ENCODE peak calls at places on chromosomes 3 and 15, in five cellular contexts. A is body of pancreas, H is right lobe of liver, W is adrenal gland, D is A549. Q is an unnamed sample.

GRCh38 chr3:62220616-62221015 is 152.7 kb downstream of the FEZF2 start:
- DNase-seq in H (no peak), A (no peak), D (no peak), W (no peak), Q (no peak)

GRCh38 chr15:74320358-74321247 is 46.8 kb downstream of the CYP11A1 start:
- DNase-seq in D (peak), H (no peak), A (peak), W (no peak), Q (no peak)

GRCh38 chr3:128416578-128417150 is 50.0 kb downstream of the DNAJB8 start:
- DNase-seq in D (peak), H (no peak), A (no peak), W (no peak), Q (no peak)

GRCh38 chr15:47711654-47712053 is 5.7 kb upstream of the SEMA6D start:
- DNase-seq in W (no peak), H (no peak), A (no peak), D (no peak), Q (no peak)

GRCh38 chr3:23612296-23612891 is 193.4 kb upstream of the UBE2E1 start:
- DNase-seq in W (no peak), D (no peak), A (no peak), H (no peak), Q (no peak)

GRCh38 chr3:146555311-146555710 is 10.9 kb upstream of the PLSCR1 start:
- DNase-seq in D (no peak), W (no peak), A (no peak), H (no peak), Q (no peak)

GRCh38 chr3:54520060-54520459 is 397.7 kb downstream of the CACNA2D3 start:
- DNase-seq in H (no peak), W (no peak), D (no peak), A (no peak), Q (peak)

GRCh38 chr3:37114251-37115145 is 59.9 kb downstream of the LRRFIP2 start:
- DNase-seq in W (peak), H (no peak), A (no peak), D (no peak), Q (no peak)

GRCh38 chr3:48672522-48672921 is 9.8 kb upstream of the CELSR3 start:
- DNase-seq in W (no peak), A (no peak), H (no peak), D (no peak), Q (no peak)

DNA sequence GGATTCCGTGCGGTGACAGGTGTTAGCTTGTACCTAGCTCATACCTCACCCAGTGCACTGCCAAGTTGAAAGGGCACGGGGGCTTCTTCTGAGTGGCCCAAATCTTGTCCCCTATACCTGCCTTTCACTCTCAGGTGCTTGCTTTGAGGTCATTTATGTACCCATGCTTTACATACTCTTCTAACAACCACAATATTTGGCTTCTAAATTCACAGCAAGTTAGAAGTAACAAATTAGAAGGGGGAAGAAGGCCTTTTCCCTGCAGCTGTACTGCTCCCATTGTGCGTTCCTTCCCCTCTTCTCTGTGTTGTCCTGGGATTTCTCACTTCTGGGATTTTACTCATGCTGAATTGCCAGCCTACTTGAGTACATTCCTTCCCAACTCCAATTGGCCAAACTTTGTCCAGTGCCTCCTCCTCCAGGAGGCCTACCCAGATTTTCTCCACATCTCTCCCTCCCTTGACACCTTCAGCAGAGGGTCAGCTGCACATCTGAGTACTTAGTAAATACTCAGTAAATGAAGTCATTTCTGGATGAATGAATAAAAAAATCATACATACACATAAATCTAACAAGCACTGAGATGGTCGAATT is 66.5 kb upstream of the POLG start:
- DNase-seq in H (no peak), W (no peak), D (no peak), A (no peak), Q (no peak)
- H3K27ac ChIP-seq in H (no peak), W (no peak), D (peak), A (no peak), Q (no peak)

GRCh38 chr15:40593588-40594428 is at the start of gene KNL1:
- DNase-seq in D (peak), H (peak), W (peak), A (peak), Q (peak)
- TF ChIP-seq POLR2A in D (no peak), H (no peak), W (no peak), A (peak), Q (no peak)

DNA sequence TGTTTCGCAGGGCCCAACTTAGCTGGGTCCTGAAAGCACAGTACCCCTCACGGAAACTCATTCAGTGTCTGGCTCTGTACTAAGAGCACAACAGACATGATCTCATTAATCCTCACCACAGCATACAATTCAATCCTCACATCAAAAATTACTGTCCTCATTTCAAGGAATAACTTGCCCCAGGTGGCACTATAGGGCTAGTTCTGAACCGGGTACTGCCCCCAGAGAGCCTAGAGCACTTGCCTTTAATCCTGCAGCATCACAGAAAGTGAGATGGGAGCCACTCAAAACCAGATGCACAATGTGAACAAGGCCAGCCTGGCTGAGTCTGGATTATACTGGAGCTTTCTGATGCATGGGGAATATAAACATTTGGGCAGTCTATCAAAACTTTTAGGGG is 122.6 kb downstream of the OSBPL10 start:
- DNase-seq in D (no peak), A (no peak), W (no peak), H (no peak), Q (no peak)
- H3K27ac ChIP-seq in D (no peak), A (no peak), W (no peak), H (no peak), Q (no peak)

DNA sequence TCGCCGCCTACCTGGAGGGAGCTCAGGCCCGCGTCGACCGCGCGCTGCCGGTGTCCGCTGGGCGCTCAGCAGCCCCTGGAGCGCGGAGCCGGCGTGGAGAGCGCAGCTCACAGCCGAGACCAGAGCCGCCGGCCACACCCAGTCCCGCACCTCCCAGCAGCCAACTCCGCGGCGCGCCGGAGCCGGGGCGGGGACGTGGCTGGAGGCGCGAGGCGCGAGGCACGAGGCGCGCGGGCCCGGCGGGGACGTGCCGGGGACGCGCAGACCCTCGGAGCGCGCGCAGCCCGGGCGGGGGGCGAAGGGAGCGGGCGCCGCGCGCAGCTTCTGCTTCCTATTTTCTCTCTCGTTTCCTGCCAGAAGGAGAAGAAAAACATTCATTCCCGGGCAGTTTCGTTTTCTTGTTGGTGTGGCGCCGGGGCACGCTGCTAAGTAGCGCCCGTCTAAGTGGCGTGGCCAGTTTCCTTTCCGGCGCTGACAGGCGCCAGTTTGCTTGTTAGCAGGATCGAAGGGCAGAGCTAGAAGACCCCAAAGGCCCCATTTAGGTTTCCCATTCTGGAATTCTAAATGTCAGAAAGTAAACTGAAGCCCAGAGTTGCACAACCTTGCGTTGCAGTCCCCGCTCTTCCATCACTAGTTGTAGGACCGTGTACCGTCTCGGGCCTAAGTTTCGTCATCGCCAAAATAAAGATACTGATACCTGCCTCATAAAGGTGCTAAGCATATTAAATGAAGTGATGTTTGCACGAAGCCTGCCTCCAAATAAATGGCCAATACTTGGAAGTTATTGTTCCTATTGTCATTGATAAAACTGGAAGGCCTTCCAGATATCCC is at the start of gene GNB4:
- DNase-seq in D (peak), H (peak), W (peak), A (peak), Q (peak)
- TF ChIP-seq POLR2A in D (peak), H (peak), W (no peak), A (no peak), Q (peak)

Q was measured in gastrocnemius medialis.